ENCODE peak calls at places on chromosomes 3 and 15, in six cellular contexts. U is DND-41, I is A549, C is neuronal stem cell, V is suprapubic skin, L is upper lobe of right lung. R is an unnamed sample. For H3K4me1, the result is how much of the 10 kb centered on the place peaks cover.

GRCh38 chr15:75720787-75721461 is 8.3 kb upstream of the CSPG4 start:
- DNase-seq in U (peak), V (peak), C (no peak), L (peak), I (peak), R (no peak)

GRCh38 chr3:87077354-87077753 is 86.4 kb upstream of the VGLL3 start:
- DNase-seq in L (no peak), U (no peak), V (no peak), C (no peak), I (no peak), R (no peak)

GRCh38 chr3:147945968-147946519 is 536.9 kb downstream of the ZIC1 start:
- DNase-seq in V (no peak), C (no peak), L (no peak), U (peak), I (peak), R (no peak)

GRCh38 chr3:141578197-141578596 is 91.4 kb downstream of the RASA2 start:
- DNase-seq in U (no peak), I (no peak), C (no peak), L (no peak), V (no peak), R (no peak)

GRCh38 chr15:85741662-85742061 is 53.1 kb downstream of the KLHL25 start:
- DNase-seq in I (no peak), L (no peak), C (no peak), V (peak), U (no peak), R (no peak)

GRCh38 chr3:54408328-54408727 is 286.0 kb downstream of the CACNA2D3 start:
- DNase-seq in C (no peak), I (no peak), L (no peak), V (no peak), U (no peak), R (no peak)

GRCh38 chr3:153552887-153553604 is 391.0 kb downstream of the RAP2B start:
- DNase-seq in U (no peak), I (no peak), C (no peak), V (no peak), L (no peak), R (no peak)

GRCh38 chr3:72436863-72437592 is 411.2 kb downstream of the SHQ1 start:
- DNase-seq in I (no peak), V (no peak), U (no peak), C (no peak), L (no peak), R (no peak)

GRCh38 chr15:91530951-91531582 is 322.4 kb upstream of the SLCO3A1 start:
- DNase-seq in C (no peak), U (no peak), I (no peak), V (no peak), L (no peak), R (no peak)

GRCh38 chr3:130258532-130258952 is 86.9 kb upstream of the COL6A5 start:
- DNase-seq in I (no peak), C (no peak), V (no peak), U (no peak), L (no peak), R (no peak)

GRCh38 chr3:132261501-132261900 is 55.7 kb upstream of the ACP3 start:
- DNase-seq in C (no peak), I (no peak), U (no peak), L (no peak), V (no peak), R (no peak)

GRCh38 chr15:80228959-80229610 is 22.9 kb downstream of the CTXND1 start:
- DNase-seq in V (no peak), I (peak), U (no peak), C (no peak), L (peak), R (no peak)

GRCh38 chr3:15467227-15468181 is 40.1 kb downstream of the EAF1 start:
- DNase-seq in C (no peak), I (no peak), U (no peak), V (no peak), L (no peak), R (no peak)

GRCh38 chr3:45583021-45583851 is 11.3 kb upstream of the LIMD1 start:
- DNase-seq in U (no peak), C (no peak), L (no peak), V (no peak), I (no peak), R (no peak)

GRCh38 chr15:90075420-90076289 is 26.6 kb downstream of the IDH2 start:
- DNase-seq in U (no peak), V (no peak), L (no peak), I (no peak), C (no peak), R (no peak)

GRCh38 chr3:124491098-124491497 is 239.2 kb upstream of the UMPS start:
- DNase-seq in V (no peak), U (no peak), L (no peak), C (no peak), I (no peak), R (no peak)

GRCh38 chr3:42036483-42036823 is 54.7 kb upstream of the TRAK1 start:
- DNase-seq in L (no peak), C (no peak), U (no peak), V (no peak), I (peak), R (no peak)

GRCh38 chr3:53677406-53677805 is 168.8 kb downstream of the CHDH start:
- DNase-seq in C (no peak), V (no peak), L (no peak), I (no peak), U (no peak), R (no peak)

GRCh38 chr3:24088782-24089181 is 143.7 kb downstream of the NR1D2 start:
- DNase-seq in V (no peak), I (peak), C (no peak), L (no peak), U (no peak), R (no peak)

GRCh38 chr3:59473580-59473979 is 423.8 kb upstream of the CFAP20DC start:
- DNase-seq in V (no peak), L (no peak), C (no peak), U (no peak), I (no peak), R (no peak)

GRCh38 chr3:48400824-48401433 is 28.9 kb downstream of the FBXW12 start:
- DNase-seq in I (peak), V (peak), C (peak), L (no peak), U (peak), R (peak)

GRCh38 chr3:180416111-180416541 is 185.8 kb upstream of the TTC14 start:
- DNase-seq in I (no peak), V (no peak), C (no peak), U (no peak), L (no peak), R (no peak)

GRCh38 chr3:147890114-147890513 is 480.9 kb downstream of the ZIC1 start:
- DNase-seq in U (no peak), L (no peak), V (no peak), C (no peak), I (no peak), R (no peak)

GRCh38 chr3:177060492-177060891 is 136.8 kb downstream of the TBL1XR1 start:
- DNase-seq in I (no peak), V (no peak), L (no peak), U (no peak), C (no peak), R (no peak)

GRCh38 chr15:61661791-61662190 is 398.5 kb downstream of the VPS13C start:
- DNase-seq in I (no peak), L (no peak), C (no peak), V (no peak), U (no peak), R (no peak)

GRCh38 chr15:40305281-40305680 is 2.5 kb downstream of the PLCB2 start:
- DNase-seq in L (peak), C (no peak), V (no peak), I (no peak), U (no peak), R (no peak)

GRCh38 chr3:55532806-55533205 is 45.7 kb upstream of the WNT5A start:
- DNase-seq in U (no peak), V (no peak), I (no peak), C (no peak), L (no peak), R (no peak)

GRCh38 chr15:69824877-69825406 is 272.8 kb downstream of the TLE3 start:
- DNase-seq in U (no peak), L (no peak), C (no peak), V (no peak), I (no peak), R (no peak)

GRCh38 chr3:154178172-154178571 is 57.0 kb downstream of the ARHGEF26 start:
- DNase-seq in V (no peak), U (no peak), L (no peak), I (no peak), C (no peak), R (no peak)

GRCh38 chr3:38536686-38537085 is 40.5 kb downstream of the EXOG start:
- DNase-seq in L (no peak), I (no peak), U (no peak), C (no peak), V (no peak), R (no peak)

GRCh38 chr3:43405888-43406636 is 119.7 kb downstream of the SNRK start:
- DNase-seq in C (no peak), V (no peak), I (no peak), L (no peak), U (no peak), R (no peak)

GRCh38 chr15:78317145-78317836 is 17.9 kb upstream of the SKIC8 start:
- DNase-seq in V (no peak), I (peak), L (no peak), U (no peak), C (no peak), R (no peak)
- H3K4me1 ChIP-seq in V (under half), I (under half), L (under half), U (under half), C (under half), R (under half)

DNA sequence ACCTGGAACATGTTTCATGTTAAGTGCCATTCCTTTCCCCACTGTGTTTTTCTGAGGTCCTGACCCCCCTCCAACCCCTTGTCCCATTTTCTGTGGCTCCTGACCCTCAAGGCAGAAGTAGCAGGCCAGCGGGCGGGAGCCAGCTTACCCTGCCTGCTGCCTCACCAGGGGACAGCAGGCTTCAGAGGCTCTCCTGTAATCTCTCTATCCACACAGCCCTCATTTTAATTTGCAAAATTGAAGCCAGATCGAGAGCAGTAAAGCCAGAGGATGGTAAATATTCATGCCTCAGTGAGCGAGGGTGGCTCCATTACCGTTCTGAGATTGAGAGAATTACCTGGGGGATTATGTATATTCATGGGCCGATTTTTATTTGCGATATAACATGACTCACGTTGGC is 147.6 kb downstream of the DNAJB8 start:
- DNase-seq in V (peak), I (no peak), L (no peak), U (no peak), C (no peak), R (no peak)
- H3K4me1 ChIP-seq in V (under half), I (under half), L (under half), U (under half), C (under half), R (half or more)

DNA sequence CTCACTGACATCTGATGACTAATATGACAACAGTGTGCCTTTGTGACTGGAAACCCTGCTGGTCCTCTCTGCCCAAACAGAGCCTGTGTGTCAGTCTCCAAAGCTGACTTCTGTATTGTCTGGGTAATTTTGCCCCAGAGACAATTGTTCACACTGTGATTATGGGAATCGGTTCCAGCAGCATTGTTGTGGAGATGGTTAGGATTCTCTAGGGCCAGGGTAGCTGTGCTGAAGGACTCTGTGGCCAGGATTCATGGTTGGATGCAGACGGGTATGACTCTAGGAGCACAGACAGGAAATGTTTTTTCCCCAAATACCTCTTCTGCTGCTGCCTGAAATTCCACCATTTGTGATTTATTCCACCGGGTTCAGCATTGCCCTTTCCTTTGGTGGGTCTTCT is 57.5 kb upstream of the ITGA11 start:
- DNase-seq in L (no peak), U (no peak), C (no peak), V (no peak), I (no peak), R (no peak)
- H3K4me1 ChIP-seq in L (under half), U (under half), C (under half), V (under half), I (under half), R (under half)

GRCh38 chr15:44682211-44682610 is 18.7 kb upstream of the SPG11 start:
- DNase-seq in U (no peak), L (no peak), C (no peak), I (no peak), V (no peak), R (no peak)

GRCh38 chr15:44675911-44676310 is 12.4 kb upstream of the SPG11 start:
- DNase-seq in U (no peak), V (no peak), C (no peak), I (no peak), L (no peak), R (no peak)

GRCh38 chr15:44673639-44674038 is 10.2 kb upstream of the SPG11 start:
- DNase-seq in C (no peak), L (no peak), I (no peak), U (no peak), V (no peak), R (no peak)

GRCh38 chr15:44676676-44677075 is 13.2 kb upstream of the SPG11 start:
- DNase-seq in V (no peak), U (no peak), C (no peak), I (no peak), L (no peak), R (no peak)
- H3K4me1 ChIP-seq in V (under half), U (under half), C (under half), I (under half), L (under half), R (half or more)

DNA sequence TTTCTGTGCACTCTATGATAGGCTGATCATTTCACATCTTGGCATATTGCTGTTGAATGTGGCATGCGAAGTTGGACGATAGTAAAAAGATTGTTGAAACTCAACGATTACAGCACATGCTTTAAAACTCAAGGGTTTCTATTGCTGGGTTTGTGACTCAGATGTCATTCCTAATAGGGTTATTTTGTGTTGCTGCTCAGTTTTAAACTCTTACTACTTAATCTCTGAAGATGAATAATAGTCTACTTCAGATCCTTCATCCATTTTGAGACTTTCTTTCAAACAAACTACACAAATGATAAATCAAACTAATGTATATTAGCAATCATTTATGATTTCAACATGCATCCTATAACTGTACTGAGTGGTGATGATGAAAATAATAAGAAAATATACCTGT is 71.3 kb upstream of the MBNL1 start:
- DNase-seq in V (no peak), L (no peak), I (no peak), C (no peak), U (no peak), R (no peak)
- H3K4me1 ChIP-seq in V (under half), L (under half), I (under half), C (under half), U (half or more), R (under half)

GRCh38 chr3:12953201-12953712 is 111.9 kb upstream of the RPL32 start:
- DNase-seq in V (no peak), C (no peak), L (no peak), I (no peak), U (no peak), R (no peak)
- H3K4me1 ChIP-seq in V (half or more), C (under half), L (under half), I (under half), U (under half), R (under half)

R was measured in naive thymus-derived CD4-positive, alpha-beta T cell.